ENCODE peak calls at places on chromosomes 1 and 21, in nine cellular contexts. A is AG04450; E is EH; G is AG08395; B is SK-N-DZ; O is A549; Z is lung microvascular endothelial cell; Y is stimulated activated CD4-positive, alpha-beta T cell treated with anti-CD3 and anti-CD28 coated beads, Interleukin-1b, Interleukin-23, amount 100 ng/mL, for 4 hours; S is amygdala. T is an unnamed sample.

GRCh38 chr1:54774820-54775498 is 10.6 kb upstream of the PARS2 start:
- DNase-seq in B (peak), A (no peak), Y (no peak), Z (peak), O (peak), G (peak), S (no peak), E (peak), T (peak)

GRCh38 chr1:171226757-171227370 is 21.4 kb upstream of the FMO1 start:
- DNase-seq in E (peak), Z (peak), G (peak), A (peak), S (no peak), Y (no peak), O (peak), B (peak), T (peak)

GRCh38 chr21:37916795-37917142 is 512 bp upstream of the KCNJ6 start:
- DNase-seq in G (no peak), Z (peak), E (no peak), O (peak), A (no peak), S (no peak), Y (no peak), B (peak), T (peak)

GRCh38 chr1:162009501-162010174 is 14.0 kb downstream of the OLFML2B start:
- DNase-seq in E (no peak), B (no peak), Z (no peak), A (no peak), S (no peak), G (no peak), Y (no peak), O (no peak), T (no peak)

GRCh38 chr1:22754106-22754768 is 43.6 kb downstream of the EPHB2 start:
- DNase-seq in Y (no peak), B (no peak), S (no peak), O (no peak), Z (no peak), E (peak), G (no peak), A (no peak), T (no peak)

GRCh38 chr1:90411155-90411554 is 305.9 kb downstream of the BARHL2 start:
- DNase-seq in Z (no peak), O (no peak), S (no peak), E (no peak), Y (no peak), G (no peak), A (no peak), B (no peak), T (no peak)

GRCh38 chr1:218380125-218380977 is 35.2 kb downstream of the TGFB2 start:
- DNase-seq in A (peak), O (peak), S (no peak), Y (no peak), Z (peak), B (no peak), E (peak), G (peak), T (peak)

GRCh38 chr1:27349784-27350672 is 8.2 kb downstream of the SYTL1 start:
- DNase-seq in O (peak), Y (no peak), E (peak), A (peak), S (peak), G (peak), B (peak), Z (peak), T (no peak)

T was measured in HAP-1.